ENCODE peak calls at places on chromosomes 11 and 22, in ten cellular contexts. Y is HFFc6; K is cerebellar cortex; H is stimulated activated CD8-positive, alpha-beta memory T cell treated with anti-CD3 and anti-CD28 coated beads, Interleukin-4, amount 100 ng/mL, for 1 hour; J is NCI-H1417; L is kidney epithelial cell; N is activated naive CD8-positive, alpha-beta T cell treated with anti-CD3 and anti-CD28 coated beads for 36 hours; F is endothelial cell; V is CD8-positive, alpha-beta T cell; Z is fibroblast of lung. I is an unnamed sample.

GRCh38 chr11:35477871-35478270 is 47.5 kb downstream of the PAMR1 start:
- DNase-seq in J (no peak), V (no peak), F (no peak), L (no peak), K (no peak), Z (no peak), Y (no peak), H (no peak), N (no peak), I (no peak)

GRCh38 chr22:50048836-50049235 is 9.3 kb downstream of the TTLL8 start:
- DNase-seq in F (no peak), K (no peak), H (no peak), Y (no peak), Z (no peak), V (no peak), L (no peak), N (no peak), J (no peak), I (no peak)

GRCh38 chr11:12914401-12914912 is 94.7 kb upstream of the RASSF10 start:
- DNase-seq in L (no peak), V (no peak), F (peak), H (no peak), Y (peak), K (peak), N (peak), J (no peak), Z (peak), I (peak)

GRCh38 chr22:35098921-35099320 is 33.0 kb downstream of the ISX start:
- DNase-seq in J (no peak), F (no peak), L (no peak), Y (no peak), K (no peak), V (no peak), N (no peak), H (no peak), Z (no peak), I (no peak)

GRCh38 chr22:42969348-42969975 is 45.5 kb downstream of the PACSIN2 start:
- DNase-seq in H (no peak), J (no peak), V (no peak), Z (peak), F (no peak), L (no peak), K (no peak), Y (peak), N (no peak), I (no peak)

GRCh38 chr11:131418214-131418613 is 47.8 kb downstream of the NTM start:
- DNase-seq in H (no peak), Z (no peak), K (no peak), F (no peak), Y (no peak), J (no peak), N (no peak), L (no peak), V (no peak), I (no peak)

GRCh38 chr11:3189193-3189843 is 24.2 kb upstream of the OSBPL5 start:
- DNase-seq in H (no peak), J (no peak), K (no peak), Y (no peak), L (no peak), N (no peak), Z (no peak), F (no peak), V (no peak), I (no peak)

GRCh38 chr11:46290598-46291309 is 13.3 kb downstream of the CREB3L1 start:
- DNase-seq in Z (peak), N (no peak), K (no peak), L (peak), J (no peak), V (no peak), Y (peak), F (peak), H (no peak), I (no peak)

GRCh38 chr22:28441720-28442263 is 237.8 kb downstream of the TTC28 start:
- DNase-seq in F (no peak), V (no peak), N (no peak), H (no peak), Y (no peak), J (no peak), K (no peak), Z (no peak), L (no peak), I (no peak)

GRCh38 chr11:122804161-122804560 is 34.1 kb upstream of the CRTAM start:
- DNase-seq in F (peak), J (no peak), Z (no peak), N (no peak), V (no peak), H (no peak), K (no peak), L (peak), Y (peak), I (peak)

GRCh38 chr11:113176561-113176960 is 137.8 kb upstream of the TTC12 start:
- DNase-seq in L (no peak), F (no peak), J (no peak), N (no peak), Z (peak), Y (no peak), H (no peak), V (no peak), K (no peak), I (no peak)

GRCh38 chr11:44868455-44869421 is 81.9 kb downstream of the TP53I11 start:
- DNase-seq in V (no peak), K (no peak), Y (no peak), Z (no peak), F (no peak), L (no peak), H (no peak), J (no peak), N (no peak), I (no peak)

GRCh38 chr11:818396-819128 is at the start of gene PNPLA2:
- DNase-seq in L (no peak), N (no peak), J (no peak), K (peak), F (peak), H (no peak), V (no peak), Y (peak), Z (peak), I (no peak)

GRCh38 chr22:40241200-40241763 is 63.6 kb downstream of the TNRC6B start:
- DNase-seq in Z (no peak), J (no peak), K (no peak), H (no peak), V (no peak), N (peak), F (no peak), L (no peak), Y (no peak), I (no peak)

GRCh38 chr11:35997908-35998307 is 54.0 kb downstream of the LDLRAD3 start:
- DNase-seq in Y (no peak), J (no peak), Z (no peak), N (no peak), K (no peak), L (no peak), H (no peak), F (no peak), V (no peak), I (no peak)

GRCh38 chr22:45584121-45584570 is 81.5 kb downstream of the FBLN1 start:
- DNase-seq in N (no peak), H (no peak), V (no peak), J (no peak), Y (peak), Z (peak), F (no peak), L (no peak), K (no peak), I (no peak)

GRCh38 chr11:90274362-90274761 is 51.5 kb upstream of the CHORDC1 start:
- DNase-seq in Y (no peak), J (no peak), V (no peak), L (no peak), Z (no peak), K (no peak), F (no peak), N (no peak), H (no peak), I (no peak)

GRCh38 chr22:27911329-27911728 is 7.7 kb downstream of the PITPNB start:
- DNase-seq in K (no peak), J (no peak), V (no peak), F (no peak), Z (no peak), Y (no peak), H (no peak), N (no peak), L (no peak), I (no peak)

GRCh38 chr11:122242731-122243130 is 126.7 kb upstream of the BLID start:
- DNase-seq in K (no peak), V (no peak), J (no peak), L (no peak), H (no peak), Z (no peak), Y (no peak), F (no peak), N (no peak), I (no peak)

GRCh38 chr11:100328626-100329340 is 358.3 kb upstream of the ARHGAP42 start:
- DNase-seq in V (no peak), Z (peak), F (no peak), H (no peak), K (no peak), Y (no peak), J (no peak), L (no peak), N (no peak), I (no peak)

GRCh38 chr11:113370634-113371033 is 16.9 kb upstream of the ANKK1 start:
- DNase-seq in Y (no peak), V (no peak), J (no peak), F (no peak), K (no peak), Z (no peak), N (no peak), L (no peak), H (no peak), I (no peak)

GRCh38 chr11:115220881-115221280 is 283.3 kb downstream of the CADM1 start:
- DNase-seq in Y (no peak), J (no peak), V (no peak), N (no peak), L (no peak), K (no peak), Z (no peak), H (no peak), F (no peak), I (no peak)

GRCh38 chr11:86288776-86289507 is 13.1 kb upstream of the HIKESHI start:
- DNase-seq in H (no peak), N (no peak), Y (no peak), J (no peak), K (no peak), V (no peak), Z (no peak), L (no peak), F (no peak), I (no peak)

GRCh38 chr11:108117746-108118371 is 3.5 kb upstream of the ACAT1 start:
- DNase-seq in Y (peak), N (no peak), K (peak), H (no peak), L (peak), V (no peak), F (no peak), Z (peak), J (no peak), I (peak)

GRCh38 chr22:22968366-22968765 is 80.8 kb downstream of the IGLL5 start:
- DNase-seq in L (no peak), F (no peak), V (no peak), Y (no peak), N (no peak), H (no peak), J (no peak), K (no peak), Z (no peak), I (no peak)

GRCh38 chr11:2799881-2800654 is 85.5 kb downstream of the CDKN1C start:
- DNase-seq in V (no peak), Y (no peak), L (no peak), N (no peak), F (no peak), H (no peak), K (no peak), Z (no peak), J (no peak), I (no peak)

GRCh38 chr11:64092119-64092760 is 56.5 kb downstream of the FLRT1 start:
- DNase-seq in V (no peak), F (no peak), L (no peak), K (no peak), N (no peak), J (no peak), H (no peak), Z (no peak), Y (no peak), I (no peak)

GRCh38 chr11:67277231-67277961 is 11.1 kb downstream of the GRK2 start:
- DNase-seq in V (peak), Y (peak), J (peak), L (no peak), K (no peak), N (peak), H (peak), Z (peak), F (peak), I (peak)

GRCh38 chr11:116217006-116217405 is 555.8 kb downstream of the BUD13 start:
- DNase-seq in L (no peak), V (no peak), Z (peak), K (peak), H (no peak), J (peak), N (no peak), Y (no peak), F (peak), I (peak)

GRCh38 chr11:1717745-1718144 is 20.8 kb downstream of the KRTAP5-6 start:
- DNase-seq in Z (no peak), F (no peak), J (no peak), L (no peak), V (no peak), H (no peak), N (no peak), Y (no peak), K (no peak), I (no peak)

GRCh38 chr11:61671527-61671926 is 8.7 kb upstream of the DAGLA start:
- DNase-seq in Z (no peak), F (peak), J (no peak), K (no peak), V (no peak), H (no peak), Y (no peak), L (no peak), N (no peak), I (no peak)

GRCh38 chr22:38766076-38766777 is 10.4 kb upstream of the SUN2 start:
- DNase-seq in V (no peak), J (no peak), L (peak), F (peak), H (peak), N (no peak), Z (peak), K (peak), Y (peak), I (peak)

GRCh38 chr11:131713529-131714134 is 343.2 kb downstream of the NTM start:
- DNase-seq in Y (no peak), H (no peak), J (no peak), N (no peak), Z (no peak), L (no peak), F (no peak), K (no peak), V (no peak), I (no peak)

GRCh38 chr11:36037031-36037430 is 93.2 kb downstream of the LDLRAD3 start:
- DNase-seq in J (no peak), K (peak), Z (no peak), F (no peak), H (no peak), Y (peak), L (peak), V (no peak), N (no peak), I (peak)